ENCODE peak calls at places on chromosomes 7 and 10, in seven cellular contexts. T, H, V, B, G, I and R are unnamed samples.

GRCh38 chr10:104557966-104558365 is 83.1 kb upstream of the SORCS3 start:
- DNase-seq in T (no peak), H (peak; percentile 6), V (no peak), B (no peak), G (no peak), I (no peak), R (no peak)

GRCh38 chr7:85750454-85750949 is 563.6 kb upstream of the SEMA3D start:
- DNase-seq in T (peak; percentile 78), H (peak; percentile 75), V (peak; percentile 47), B (peak; percentile 37), G (peak; percentile 76), I (peak; percentile 33), R (peak; percentile 57)

GRCh38 chr7:19754521-19755116 is 18.8 kb downstream of the TMEM196 start:
- DNase-seq in T (peak; percentile 63), H (peak; percentile 86), V (peak; percentile 46), B (peak; percentile 12), G (no peak), I (no peak), R (peak; percentile 50)

GRCh38 chr7:151853896-151854807 is 22.8 kb downstream of the PRKAG2 start:
- DNase-seq in T (no peak), H (peak; percentile 79), V (no peak), B (no peak), G (no peak), I (no peak), R (no peak)

GRCh38 chr10:131870831-131871672 is 29.8 kb upstream of the PPP2R2D start:
- DNase-seq in T (no peak), H (no peak), V (no peak), B (peak; percentile 11), G (no peak), I (no peak), R (no peak)

GRCh38 chr7:17968791-17969715 is 28.8 kb upstream of the SNX13 start:
- DNase-seq in T (no peak), H (peak; percentile 91), V (no peak), B (no peak), G (no peak), I (no peak), R (no peak)

GRCh38 chr10:132535065-132535651 is 2.4 kb upstream of the INPP5A start:
- DNase-seq in T (no peak), H (no peak), V (no peak), B (no peak), G (no peak), I (no peak), R (no peak)

GRCh38 chr10:102801496-102801895 is 35.7 kb downstream of the CYP17A1 start:
- DNase-seq in T (peak; percentile 68), H (peak; percentile 69), V (no peak), B (no peak), G (peak; percentile 49), I (no peak), R (peak; percentile 78)

GRCh38 chr7:39463252-39463651 is 103.0 kb upstream of the YAE1 start:
- DNase-seq in T (no peak), H (no peak), V (no peak), B (no peak), G (no peak), I (no peak), R (no peak)

GRCh38 chr7:97203957-97204356 is 86.5 kb downstream of the SDHAF3 start:
- DNase-seq in T (no peak), H (no peak), V (no peak), B (no peak), G (no peak), I (no peak), R (no peak)

GRCh38 chr10:97336942-97337719 is 2.6 kb upstream of the FRAT2 start:
- DNase-seq in T (peak; percentile 80), H (peak; percentile 88), V (peak; percentile 57), B (no peak), G (peak; percentile 76), I (peak; percentile 89), R (no peak)

GRCh38 chr10:111725035-111725434 is 458.5 kb downstream of the GPAM start:
- DNase-seq in T (no peak), H (no peak), V (no peak), B (no peak), G (no peak), I (no peak), R (no peak)

GRCh38 chr10:102645388-102645740 is 1.1 kb downstream of the TRIM8 start:
- DNase-seq in T (peak; percentile 68), H (peak; percentile 71), V (peak; percentile 56), B (peak; percentile 78), G (no peak), I (no peak), R (peak; percentile 94)

GRCh38 chr10:47184273-47184672 is 115.7 kb upstream of the GDF10 start:
- DNase-seq in T (no peak), H (no peak), V (no peak), B (no peak), G (no peak), I (no peak), R (no peak)

GRCh38 chr10:74778436-74779094 is 47.8 kb upstream of the KAT6B start:
- DNase-seq in T (peak; percentile 53), H (no peak), V (no peak), B (no peak), G (no peak), I (no peak), R (no peak)

GRCh38 chr10:43083764-43084163 is 6.9 kb downstream of the RET start:
- DNase-seq in T (no peak), H (no peak), V (no peak), B (no peak), G (no peak), I (no peak), R (no peak)

GRCh38 chr10:133277277-133277992 is 767 bp upstream of the ADAM8 start:
- DNase-seq in T (no peak), H (peak; percentile 7), V (no peak), B (no peak), G (no peak), I (no peak), R (no peak)

GRCh38 chr7:102287082-102287464 is 405 bp downstream of the SH2B2 start:
- DNase-seq in T (no peak), H (no peak), V (peak; percentile 41), B (no peak), G (no peak), I (no peak), R (no peak)
- H2AK5ac ChIP-seq in T (no peak overlapping the region), H (peak overlapping the region; percentile 49), V (peak overlapping the region; percentile 61), B (no peak overlapping the region), G (no peak overlapping the region), I (no peak overlapping the region), R (no peak overlapping the region)

DNA sequence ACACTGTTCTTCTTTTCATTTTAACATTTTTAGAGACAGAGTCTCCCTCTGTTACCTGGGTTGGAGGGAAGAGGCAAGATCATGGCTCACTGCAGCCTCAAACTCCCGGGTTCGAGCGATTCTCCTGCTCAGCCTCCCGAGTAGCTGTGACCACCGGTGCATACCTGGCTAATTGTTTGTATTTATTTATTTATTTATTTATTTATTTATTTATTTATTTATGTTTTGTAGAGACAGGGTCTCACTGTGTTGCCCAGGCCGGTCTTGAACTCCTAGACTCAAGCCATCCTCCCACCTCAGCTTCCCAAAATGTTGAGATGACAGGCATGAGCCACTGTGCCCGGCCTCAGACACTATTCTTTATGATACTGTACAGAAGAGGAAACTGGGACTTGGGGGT is 1176.6 kb upstream of the AUTS2 start:
- DNase-seq in T (no peak), H (no peak), V (no peak), B (no peak), G (no peak), I (no peak), R (no peak)
- H3K23ac ChIP-seq in T (no peak overlapping the region), H (no peak overlapping the region), V (no peak overlapping the region), B (no peak overlapping the region), G (no peak overlapping the region), I (no peak overlapping the region), R (no peak overlapping the region)

GRCh38 chr10:11179231-11180105 is 161.8 kb downstream of the CELF2 start:
- DNase-seq in T (no peak), H (no peak), V (no peak), B (no peak), G (no peak), I (no peak), R (no peak)

GRCh38 chr10:11177926-11178453 is 160.3 kb downstream of the CELF2 start:
- DNase-seq in T (no peak), H (no peak), V (no peak), B (no peak), G (no peak), I (no peak), R (no peak)

GRCh38 chr10:11175823-11176243 is 158.2 kb downstream of the CELF2 start:
- DNase-seq in T (no peak), H (peak; percentile 20), V (no peak), B (no peak), G (no peak), I (no peak), R (no peak)

GRCh38 chr10:11178606-11179221 is 161.0 kb downstream of the CELF2 start:
- DNase-seq in T (peak; percentile 77), H (peak; percentile 32), V (no peak), B (peak; percentile 61), G (no peak), I (no peak), R (peak; percentile 87)

GRCh38 chr10:11176746-11177145 is 159.1 kb downstream of the CELF2 start:
- DNase-seq in T (no peak), H (no peak), V (no peak), B (no peak), G (no peak), I (no peak), R (no peak)
- H3K4me1 ChIP-seq in T (no peaks in the 10 kb centered on the region), H (peaks cover 8% of the 10 kb centered on the region), V (peaks cover 6% of the 10 kb centered on the region), B (no peaks in the 10 kb centered on the region), G (no peaks in the 10 kb centered on the region), I (no peaks in the 10 kb centered on the region), R (peaks cover 8% of the 10 kb centered on the region)

GRCh38 chr10:62617702-62618451 is 186.6 kb upstream of the ADO start:
- DNase-seq in T (no peak), H (no peak), V (no peak), B (no peak), G (no peak), I (no peak), R (no peak)

GRCh38 chr10:62619409-62619730 is 185.2 kb upstream of the ADO start:
- DNase-seq in T (no peak), H (no peak), V (no peak), B (peak; percentile 17), G (no peak), I (no peak), R (no peak)

GRCh38 chr10:62618576-62619408 is 185.7 kb upstream of the ADO start:
- DNase-seq in T (no peak), H (peak; percentile 37), V (no peak), B (peak; percentile 89), G (no peak), I (no peak), R (peak; percentile 90)

GRCh38 chr10:62614389-62615157 is 189.9 kb upstream of the ADO start:
- DNase-seq in T (no peak), H (no peak), V (no peak), B (peak; percentile 54), G (no peak), I (no peak), R (peak; percentile 67)

DNA sequence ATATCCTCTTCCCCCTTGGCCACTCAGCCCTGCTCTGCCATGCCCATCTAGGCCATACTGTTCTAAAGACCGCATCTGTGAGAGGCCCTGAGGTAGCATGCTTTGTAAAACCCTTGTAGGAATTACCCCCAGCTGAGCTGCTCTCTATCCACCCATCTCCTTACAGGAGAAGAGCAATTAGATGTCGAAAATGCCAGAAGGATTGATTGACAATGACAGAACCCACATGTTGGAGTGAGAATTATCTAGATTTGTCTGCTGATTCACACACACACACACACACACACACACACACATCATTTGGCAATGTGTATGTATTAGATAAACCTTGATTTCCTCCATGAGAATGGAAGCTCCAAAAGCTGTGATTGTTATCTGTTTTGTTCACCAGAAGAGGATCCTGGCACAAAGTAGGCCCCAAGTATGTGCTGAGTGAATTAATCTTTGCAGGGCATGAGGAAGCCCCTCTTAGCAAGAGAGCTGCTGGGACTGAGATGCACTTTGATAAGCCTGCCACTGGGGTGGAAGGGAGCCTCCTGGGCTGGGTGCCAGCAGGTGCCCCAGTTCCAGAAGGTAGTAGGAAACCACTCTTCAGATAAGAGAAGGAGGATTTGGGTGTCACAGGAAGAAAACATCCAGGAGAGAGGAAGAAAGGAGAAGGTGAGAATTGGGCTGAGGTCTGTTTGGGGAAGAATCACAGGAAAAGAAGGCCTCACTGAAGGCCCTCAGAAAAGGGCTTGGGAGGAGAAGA is 187.5 kb upstream of the ADO start:
- DNase-seq in T (no peak), H (no peak), V (no peak), B (no peak), G (no peak), I (no peak), R (no peak)
- H2AK5ac ChIP-seq in T (no peak overlapping the region), H (no peak overlapping the region), V (no peak overlapping the region), B (no peak overlapping the region), G (no peak overlapping the region), I (no peak overlapping the region), R (no peak overlapping the region)